ENCODE peak calls at places on chromosomes 5 and 9, in nine cellular contexts. N, I, W, X, E, L, Z, F and V are unnamed samples. For H3K27me3, the result is how much of the 10 kb centered on the place peaks cover.

GRCh38 chr5:53126514-53126913 is 17.0 kb upstream of the MOCS2 start:
- DNase-seq in N (no peak), I (no peak), W (no peak), X (no peak), E (no peak), L (peak), Z (peak), F (no peak), V (peak)

GRCh38 chr5:175714686-175715085 is 56.8 kb downstream of the HRH2 start:
- DNase-seq in N (no peak), I (no peak), W (no peak), X (no peak), E (no peak), L (no peak), Z (no peak), F (peak), V (no peak)

GRCh38 chr5:178774446-178774845 is 44.0 kb upstream of the ZNF354A start:
- DNase-seq in N (no peak), I (no peak), W (no peak), X (no peak), E (no peak), L (no peak), Z (no peak), F (no peak), V (no peak)

GRCh38 chr5:115372121-115372520 is 75.7 kb upstream of the CCDC112 start:
- DNase-seq in N (no peak), I (no peak), W (no peak), X (no peak), E (no peak), L (no peak), Z (peak), F (no peak), V (no peak)

GRCh38 chr5:74903165-74903787 is 37.1 kb upstream of the FAM169A start:
- DNase-seq in N (peak), I (peak), W (peak), X (no peak), E (peak), L (no peak), Z (peak), F (peak), V (peak)

GRCh38 chr5:60470881-60471280 is 229.1 kb downstream of the DEPDC1B start:
- DNase-seq in N (no peak), I (no peak), W (no peak), X (no peak), E (no peak), L (no peak), Z (no peak), F (no peak), V (no peak)

GRCh38 chr5:142671801-142672200 is 14.1 kb downstream of the FGF1 start:
- DNase-seq in N (no peak), I (no peak), W (no peak), X (no peak), E (no peak), L (peak), Z (peak), F (no peak), V (no peak)

GRCh38 chr5:76960004-76960625 is 7.3 kb downstream of the CRHBP start:
- DNase-seq in N (no peak), I (peak), W (no peak), X (no peak), E (no peak), L (no peak), Z (no peak), F (no peak), V (no peak)

GRCh38 chr9:105405514-105406131 is 42.2 kb upstream of the FSD1L start:
- DNase-seq in N (no peak), I (no peak), W (no peak), X (peak), E (no peak), L (peak), Z (no peak), F (no peak), V (no peak)

GRCh38 chr5:108339220-108339619 is 42.7 kb downstream of the FBXL17 start:
- DNase-seq in N (no peak), I (peak), W (no peak), X (no peak), E (no peak), L (no peak), Z (no peak), F (no peak), V (peak)

GRCh38 chr5:56818409-56819026 is 3.2 kb downstream of the MAP3K1 start:
- DNase-seq in N (no peak), I (no peak), W (peak), X (no peak), E (no peak), L (peak), Z (peak), F (no peak), V (no peak)

GRCh38 chr5:82259172-82259800 is 18.9 kb downstream of the RPS23 start:
- DNase-seq in N (no peak), I (peak), W (peak), X (no peak), E (no peak), L (peak), Z (peak), F (no peak), V (no peak)

GRCh38 chr9:4238522-4238921 is 61.3 kb downstream of the GLIS3 start:
- DNase-seq in N (no peak), I (no peak), W (no peak), X (no peak), E (no peak), L (peak), Z (peak), F (no peak), V (no peak)

GRCh38 chr5:80255425-80255751 is 460 bp downstream of the SERINC5 start:
- DNase-seq in N (peak), I (peak), W (peak), X (no peak), E (peak), L (peak), Z (no peak), F (peak), V (peak)

GRCh38 chr5:73337586-73337985 is 111.0 kb downstream of the FOXD1 start:
- DNase-seq in N (no peak), I (no peak), W (no peak), X (no peak), E (no peak), L (no peak), Z (no peak), F (no peak), V (no peak)

GRCh38 chr5:73333944-73334703 is 114.5 kb downstream of the FOXD1 start:
- DNase-seq in N (no peak), I (no peak), W (peak), X (no peak), E (no peak), L (no peak), Z (no peak), F (no peak), V (no peak)

GRCh38 chr5:73339165-73339564 is 109.4 kb downstream of the FOXD1 start:
- DNase-seq in N (no peak), I (no peak), W (peak), X (no peak), E (no peak), L (no peak), Z (no peak), F (no peak), V (no peak)

GRCh38 chr5:73338201-73339126 is 110.1 kb downstream of the FOXD1 start:
- DNase-seq in N (no peak), I (no peak), W (no peak), X (no peak), E (no peak), L (peak), Z (no peak), F (no peak), V (peak)

DNA sequence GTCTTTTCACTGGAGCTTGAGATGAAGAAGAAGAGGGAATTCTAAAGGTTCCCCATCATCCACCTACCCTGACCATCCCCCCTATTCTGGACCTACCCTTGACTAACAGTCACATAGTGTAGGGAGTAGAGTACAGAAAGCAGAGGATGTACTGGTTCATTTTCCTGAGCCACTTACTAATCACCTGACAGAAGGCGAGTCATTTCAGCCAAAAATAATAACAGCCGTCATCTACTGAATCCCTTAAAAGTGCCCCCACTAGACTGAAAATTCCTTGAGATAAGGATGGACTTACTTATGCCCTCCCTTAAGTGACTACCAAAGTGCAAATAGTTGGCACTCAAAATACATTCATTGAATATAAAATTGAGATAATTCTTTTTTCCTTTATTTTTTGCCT is 112.2 kb downstream of the FOXD1 start:
- DNase-seq in N (no peak), I (no peak), W (no peak), X (no peak), E (no peak), L (peak), Z (peak), F (no peak), V (no peak)
- H3K27me3 ChIP-seq in N (half or more), I (under half), W (under half), X (under half), E (under half), L (under half), Z (under half), F (under half), V (under half)

DNA sequence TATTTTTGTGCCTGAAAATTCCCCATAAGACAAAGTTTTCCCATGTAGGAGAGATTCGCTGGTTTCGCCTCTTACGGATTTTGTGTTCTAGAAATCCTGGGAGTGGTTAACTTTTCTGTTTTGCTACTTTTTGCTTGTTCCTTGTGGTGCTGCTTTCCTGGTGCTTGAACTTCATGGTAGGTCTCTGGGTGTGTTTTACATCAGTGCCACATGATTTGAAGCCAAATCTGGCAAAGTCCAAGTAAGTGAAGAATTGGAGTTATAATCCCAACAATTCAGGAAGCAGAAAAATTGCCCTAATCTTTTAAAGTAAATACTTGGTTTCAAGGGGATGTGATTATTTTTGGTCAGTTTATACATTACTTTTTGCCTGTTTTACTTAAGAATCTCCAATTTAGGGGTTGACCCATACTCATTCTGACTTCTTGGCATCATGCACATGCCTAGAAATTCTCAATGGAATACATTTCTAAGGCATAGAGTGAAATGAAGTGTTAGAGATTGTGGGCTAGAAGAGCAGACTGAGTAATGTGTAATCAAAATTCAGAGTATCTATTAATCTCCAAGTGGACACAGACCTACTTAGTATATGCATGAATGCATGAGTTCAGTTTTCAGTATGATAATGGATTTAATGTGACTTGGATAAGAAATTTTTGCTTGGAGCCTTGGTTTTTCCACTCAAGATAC is 189.7 kb downstream of the CSNK1G3 start:
- DNase-seq in N (no peak), I (no peak), W (no peak), X (no peak), E (no peak), L (no peak), Z (no peak), F (no peak), V (no peak)
- H3K4me3 ChIP-seq in N (no peak), I (no peak), W (no peak), X (no peak), E (no peak), L (no peak), Z (no peak), F (no peak), V (no peak)

GRCh38 chr9:69326261-69326660 is 1.2 kb downstream of the ENTREP1 start:
- DNase-seq in N (no peak), I (peak), W (no peak), X (no peak), E (no peak), L (no peak), Z (no peak), F (no peak), V (no peak)
- H3K27me3 ChIP-seq in N (under half), I (under half), W (under half), X (under half), E (under half), L (half or more), Z (under half), F (under half), V (under half)

GRCh38 chr5:158882660-158883059 is 217.1 kb downstream of the EBF1 start:
- DNase-seq in N (no peak), I (no peak), W (peak), X (no peak), E (no peak), L (no peak), Z (no peak), F (no peak), V (no peak)

GRCh38 chr5:158886086-158886485 is 213.6 kb downstream of the EBF1 start:
- DNase-seq in N (no peak), I (no peak), W (no peak), X (no peak), E (no peak), L (no peak), Z (no peak), F (no peak), V (no peak)

GRCh38 chr5:158886957-158887356 is 212.8 kb downstream of the EBF1 start:
- DNase-seq in N (no peak), I (no peak), W (no peak), X (no peak), E (no peak), L (no peak), Z (no peak), F (no peak), V (no peak)

GRCh38 chr5:158883502-158883901 is 216.2 kb downstream of the EBF1 start:
- DNase-seq in N (no peak), I (peak), W (no peak), X (no peak), E (no peak), L (no peak), Z (no peak), F (no peak), V (no peak)

GRCh38 chr5:158884827-158885512 is 214.7 kb downstream of the EBF1 start:
- DNase-seq in N (no peak), I (no peak), W (peak), X (no peak), E (no peak), L (no peak), Z (no peak), F (no peak), V (no peak)
- H3K4me3 ChIP-seq in N (no peak), I (no peak), W (peak), X (no peak), E (no peak), L (no peak), Z (no peak), F (no peak), V (no peak)

GRCh38 chr9:130196643-130197042 is 24.4 kb downstream of the NCS1 start:
- DNase-seq in N (no peak), I (no peak), W (no peak), X (no peak), E (no peak), L (peak), Z (no peak), F (no peak), V (no peak)

GRCh38 chr9:130197888-130198287 is 25.7 kb downstream of the NCS1 start:
- DNase-seq in N (no peak), I (no peak), W (no peak), X (no peak), E (no peak), L (no peak), Z (no peak), F (no peak), V (no peak)

GRCh38 chr9:130198501-130199179 is 26.4 kb downstream of the NCS1 start:
- DNase-seq in N (no peak), I (no peak), W (no peak), X (no peak), E (no peak), L (no peak), Z (no peak), F (no peak), V (peak)

GRCh38 chr9:130195638-130196037 is 23.4 kb downstream of the NCS1 start:
- DNase-seq in N (no peak), I (no peak), W (no peak), X (no peak), E (no peak), L (no peak), Z (no peak), F (no peak), V (no peak)

DNA sequence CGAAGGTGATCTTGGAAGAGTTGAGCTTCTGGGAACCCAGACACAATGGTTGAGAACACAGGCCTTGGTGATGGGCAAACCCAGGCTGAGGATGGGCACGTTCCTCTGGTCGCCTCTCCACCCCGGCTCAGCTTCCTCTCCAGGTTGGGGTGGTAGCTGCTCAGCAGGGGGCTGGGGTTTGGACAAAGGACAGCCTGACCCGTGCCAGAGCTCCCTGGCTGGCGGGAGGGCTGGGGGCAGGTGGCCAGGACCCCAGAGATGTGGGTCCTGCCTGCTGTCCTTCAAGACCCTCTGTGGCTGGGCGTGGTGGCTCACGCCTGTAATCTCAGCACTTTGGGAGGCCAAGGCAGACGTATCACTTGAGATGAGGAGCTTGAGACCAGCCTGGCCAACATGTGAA is 25.2 kb downstream of the NCS1 start:
- DNase-seq in N (no peak), I (no peak), W (no peak), X (no peak), E (no peak), L (no peak), Z (no peak), F (no peak), V (no peak)
- H3K27me3 ChIP-seq in N (under half), I (under half), W (under half), X (under half), E (under half), L (under half), Z (under half), F (under half), V (under half)